ENCODE peak calls at places on chromosomes 12 and 14, in six cellular contexts. W is neural progenitor cell, J is lung, U is osteocyte, B is ovary, T is B cell. P is an unnamed sample.

GRCh38 chr12:2853626-2854025 is 3.2 kb downstream of the TEX52 start:
- DNase-seq in W (peak), J (peak), U (peak), B (peak), T (peak), P (peak)

GRCh38 chr14:103091041-103091882 is 3.3 kb upstream of the EXOC3L4 start:
- DNase-seq in W (peak), J (peak), U (no peak), B (peak), T (peak), P (no peak)

GRCh38 chr12:130796985-130797686 is 41.9 kb downstream of the STX2 start:
- DNase-seq in W (no peak), J (no peak), U (no peak), B (no peak), T (no peak), P (no peak)

GRCh38 chr14:81478446-81478845 is 55.2 kb downstream of the SEL1L start:
- DNase-seq in W (no peak), J (no peak), U (no peak), B (no peak), T (no peak), P (no peak)

GRCh38 chr12:1117970-1118563 is 127.0 kb downstream of the ERC1 start:
- DNase-seq in W (peak), J (peak), U (no peak), B (peak), T (peak), P (peak)

GRCh38 chr12:26987634-26988424 is 26.4 kb downstream of the TM7SF3 start:
- DNase-seq in W (no peak), J (no peak), U (no peak), B (no peak), T (no peak), P (no peak)

GRCh38 chr12:60830381-60830780 is 1234.6 kb downstream of the SLC16A7 start:
- DNase-seq in W (no peak), J (no peak), U (no peak), B (no peak), T (no peak), P (no peak)

GRCh38 chr14:100042328-100042727 is 22.9 kb upstream of the EVL start:
- DNase-seq in W (no peak), J (no peak), U (no peak), B (no peak), T (no peak), P (no peak)

GRCh38 chr14:90275820-90276219 is 19.5 kb downstream of the PSMC1 start:
- DNase-seq in W (no peak), J (no peak), U (no peak), B (no peak), T (no peak), P (no peak)

GRCh38 chr12:6354539-6355393 is 12.9 kb upstream of the TNFRSF1A start:
- DNase-seq in W (no peak), J (no peak), U (no peak), B (no peak), T (no peak), P (no peak)

GRCh38 chr14:34081126-34081575 is 130.3 kb upstream of the EGLN3 start:
- DNase-seq in W (no peak), J (no peak), U (no peak), B (no peak), T (no peak), P (no peak)

GRCh38 chr14:19930617-19931016 is at the start of gene OR4K1:
- DNase-seq in W (no peak), J (no peak), U (no peak), B (no peak), T (no peak), P (no peak)

GRCh38 chr14:93729993-93730392 is 58.3 kb downstream of the PRIMA1 start:
- DNase-seq in W (no peak), J (no peak), U (no peak), B (no peak), T (no peak), P (no peak)

GRCh38 chr12:26017484-26018211 is 59.2 kb downstream of the RASSF8 start:
- DNase-seq in W (peak), J (no peak), U (no peak), B (no peak), T (no peak), P (peak)

GRCh38 chr14:26394114-26394855 is 203.5 kb downstream of the NOVA1 start:
- DNase-seq in W (peak), J (no peak), U (no peak), B (no peak), T (no peak), P (no peak)

GRCh38 chr14:91872517-91873470 is 5.5 kb upstream of the TC2N start:
- DNase-seq in W (no peak), J (peak), U (no peak), B (peak), T (peak), P (no peak)

GRCh38 chr14:50718949-50719348 is 50.8 kb upstream of the SAV1 start:
- DNase-seq in W (no peak), J (no peak), U (no peak), B (no peak), T (no peak), P (no peak)

GRCh38 chr14:28936601-28937000 is 170.0 kb downstream of the FOXG1 start:
- DNase-seq in W (no peak), J (no peak), U (no peak), B (no peak), T (no peak), P (no peak)

GRCh38 chr14:27015046-27015445 is 417.2 kb upstream of the NOVA1 start:
- DNase-seq in W (no peak), J (no peak), U (no peak), B (no peak), T (no peak), P (no peak)

GRCh38 chr14:65423986-65424385 is 11.5 kb downstream of the FUT8 start:
- DNase-seq in W (no peak), J (no peak), U (no peak), B (no peak), T (no peak), P (no peak)

GRCh38 chr12:95213119-95213518 is 4.1 kb downstream of the FGD6 start:
- DNase-seq in W (no peak), J (no peak), U (no peak), B (no peak), T (no peak), P (no peak)

GRCh38 chr14:46051801-46052200 is 599.8 kb downstream of the RPL10L start:
- DNase-seq in W (no peak), J (no peak), U (no peak), B (no peak), T (no peak), P (no peak)

GRCh38 chr14:104458845-104459244 is 120.7 kb upstream of the C14orf180 start:
- DNase-seq in W (no peak), J (peak), U (peak), B (no peak), T (no peak), P (no peak)

GRCh38 chr12:103391103-103391502 is 104.7 kb downstream of the C12orf42 start:
- DNase-seq in W (no peak), J (no peak), U (no peak), B (no peak), T (no peak), P (no peak)

GRCh38 chr14:62614117-62614516 is 431.1 kb downstream of the KCNH5 start:
- DNase-seq in W (peak), J (no peak), U (no peak), B (no peak), T (no peak), P (no peak)

GRCh38 chr14:90140298-90140955 is 78.6 kb downstream of the KCNK13 start:
- DNase-seq in W (no peak), J (no peak), U (no peak), B (no peak), T (no peak), P (no peak)

GRCh38 chr12:48157889-48158370 is 615 bp upstream of the ASB8 start:
- DNase-seq in W (no peak), J (no peak), U (no peak), B (no peak), T (no peak), P (no peak)

GRCh38 chr12:114762490-114763110 is 78.6 kb upstream of the TBX3 start:
- DNase-seq in W (no peak), J (no peak), U (no peak), B (no peak), T (no peak), P (no peak)

GRCh38 chr12:2244013-2244861 is 191.4 kb downstream of the CACNA1C start:
- DNase-seq in W (peak), J (no peak), U (no peak), B (no peak), T (no peak), P (no peak)

GRCh38 chr12:88578821-88579518 is 1.3 kb downstream of the KITLG start:
- DNase-seq in W (peak), J (peak), U (no peak), B (no peak), T (no peak), P (peak)

GRCh38 chr12:132314516-132315233 is 14.7 kb downstream of the GALNT9 start:
- DNase-seq in W (no peak), J (no peak), U (no peak), B (no peak), T (no peak), P (no peak)

GRCh38 chr12:54560374-54560858 is 11.0 kb downstream of the PDE1B start:
- DNase-seq in W (peak), J (peak), U (no peak), B (peak), T (peak), P (peak)

GRCh38 chr14:81211844-81212243 is 8.9 kb downstream of the GTF2A1 start:
- DNase-seq in W (peak), J (no peak), U (no peak), B (no peak), T (no peak), P (no peak)

GRCh38 chr14:20413785-20414117 is 450 bp upstream of the TEP1 start:
- DNase-seq in W (peak), J (no peak), U (no peak), B (no peak), T (no peak), P (no peak)

GRCh38 chr12:103827800-103828440 is 13.1 kb downstream of the NT5DC3 start:
- DNase-seq in W (no peak), J (no peak), U (no peak), B (no peak), T (no peak), P (no peak)

GRCh38 chr14:99134333-99135046 is 137.5 kb downstream of the BCL11B start:
- DNase-seq in W (no peak), J (peak), U (peak), B (no peak), T (no peak), P (no peak)

GRCh38 chr12:67621926-67622325 is 26.6 kb upstream of the DYRK2 start:
- DNase-seq in W (no peak), J (no peak), U (no peak), B (no peak), T (no peak), P (no peak)

GRCh38 chr12:95634622-95635621 is 83.6 kb upstream of the USP44 start:
- DNase-seq in W (no peak), J (no peak), U (no peak), B (no peak), T (no peak), P (no peak)

GRCh38 chr12:78600541-78600940 is 264.0 kb upstream of the SYT1 start:
- DNase-seq in W (no peak), J (no peak), U (no peak), B (no peak), T (no peak), P (no peak)

GRCh38 chr12:32949815-32950214 is 53.2 kb upstream of the PKP2 start:
- DNase-seq in W (peak), J (no peak), U (no peak), B (no peak), T (no peak), P (no peak)

GRCh38 chr12:32946504-32947131 is 50.0 kb upstream of the PKP2 start:
- DNase-seq in W (no peak), J (no peak), U (no peak), B (no peak), T (no peak), P (no peak)

GRCh38 chr12:32944195-32944594 is 47.6 kb upstream of the PKP2 start:
- DNase-seq in W (no peak), J (no peak), U (no peak), B (no peak), T (no peak), P (no peak)

DNA sequence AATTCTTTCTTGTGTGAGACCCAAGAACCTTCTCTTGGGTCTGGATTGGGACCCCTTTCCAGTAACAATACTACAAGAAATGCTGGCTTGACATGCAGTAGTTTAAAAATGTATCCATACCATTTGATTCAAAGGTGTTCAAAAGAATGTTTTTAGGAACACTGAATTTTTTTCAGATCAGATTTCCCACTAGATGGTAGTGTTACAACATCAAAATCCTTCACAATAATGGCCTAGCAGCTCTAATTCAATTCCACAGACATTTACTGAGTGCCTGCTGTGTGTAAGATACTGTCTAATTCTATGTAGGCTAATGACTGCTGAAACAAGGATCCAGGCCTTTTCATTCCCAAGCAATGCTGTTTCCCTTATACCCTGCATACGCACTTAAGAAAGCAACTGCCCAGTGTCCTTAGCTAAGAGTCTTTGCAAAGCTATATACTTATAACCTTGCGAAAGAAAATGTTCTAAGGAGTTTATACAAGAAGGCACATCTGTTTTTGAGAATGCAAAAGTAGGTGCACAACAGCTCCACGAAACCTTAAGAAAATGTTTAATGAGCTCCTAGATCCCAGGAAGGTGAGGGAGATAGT is 50.7 kb upstream of the PKP2 start:
- DNase-seq in W (peak), J (no peak), U (no peak), B (no peak), T (no peak), P (no peak)
- TF ChIP-seq CTCF in W (peak), J (no peak), U (peak), B (no peak), T (no peak), P (no peak)

DNA sequence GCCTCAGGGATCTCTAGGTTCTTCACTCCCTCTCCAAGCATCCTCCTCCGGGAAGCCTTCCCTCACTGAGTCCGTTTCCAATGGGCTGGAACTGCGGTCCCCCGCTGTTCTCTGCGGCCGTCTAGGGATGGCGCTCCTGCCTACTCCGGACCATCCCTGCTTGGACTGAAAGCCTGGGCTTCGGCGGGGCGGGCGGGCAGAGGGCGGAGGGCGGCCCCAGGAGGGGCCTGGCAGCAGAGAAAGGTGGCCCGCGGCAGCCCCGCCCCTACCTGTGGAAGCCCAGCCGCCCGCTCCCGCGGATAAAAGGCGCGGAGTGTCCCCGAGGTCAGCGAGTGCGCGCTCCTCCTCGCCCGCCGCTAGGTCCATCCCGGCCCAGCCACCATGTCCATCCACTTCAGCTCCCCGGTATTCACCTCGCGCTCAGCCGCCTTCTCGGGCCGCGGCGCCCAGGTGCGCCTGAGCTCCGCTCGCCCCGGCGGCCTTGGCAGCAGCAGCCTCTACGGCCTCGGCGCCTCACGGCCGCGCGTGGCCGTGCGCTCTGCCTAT is at the start of gene KRT7:
- DNase-seq in W (peak), J (peak), U (no peak), B (no peak), T (peak), P (no peak)
- TF ChIP-seq CTCF in W (no peak), J (no peak), U (peak), B (no peak), T (no peak), P (no peak)

GRCh38 chr14:32382704-32383103 is 53.6 kb downstream of the AKAP6 start:
- DNase-seq in W (peak), J (no peak), U (no peak), B (no peak), T (no peak), P (peak)
- TF ChIP-seq CTCF in W (peak), J (no peak), U (peak), B (no peak), T (no peak), P (no peak)

GRCh38 chr14:75880512-75880911 is 101.3 kb downstream of the TGFB3 start:
- DNase-seq in W (peak), J (no peak), U (no peak), B (no peak), T (no peak), P (no peak)
- TF ChIP-seq CTCF in W (peak), J (no peak), U (no peak), B (no peak), T (no peak), P (no peak)

DNA sequence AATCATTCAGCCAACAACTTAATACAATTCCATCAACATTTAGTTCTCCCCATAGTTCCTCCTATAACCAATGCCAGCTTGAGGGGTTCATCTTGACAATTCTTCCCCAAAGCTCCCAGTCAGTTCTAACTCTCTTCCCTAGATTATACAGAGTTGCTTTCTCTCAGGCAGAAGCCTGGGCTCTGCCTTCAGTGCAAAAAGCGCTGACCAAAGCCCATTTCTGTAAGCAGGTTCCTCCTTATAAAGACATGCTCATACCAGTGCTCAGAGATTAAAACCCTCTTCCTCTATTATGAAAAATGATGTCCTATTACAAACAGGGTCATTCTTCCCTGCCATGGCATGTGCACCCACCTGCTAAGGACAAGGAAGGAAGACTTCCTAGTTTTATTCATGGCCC is 16.2 kb downstream of the SPIC start:
- DNase-seq in W (no peak), J (no peak), U (no peak), B (no peak), T (no peak), P (no peak)
- TF ChIP-seq CTCF in W (no peak), J (no peak), U (no peak), B (no peak), T (no peak), P (no peak)

GRCh38 chr12:121892673-121893561 is 4.3 kb downstream of the PSMD9 start:
- DNase-seq in W (no peak), J (no peak), U (no peak), B (no peak), T (no peak), P (no peak)

GRCh38 chr12:121893901-121894540 is 5.4 kb downstream of the PSMD9 start:
- DNase-seq in W (no peak), J (no peak), U (no peak), B (no peak), T (no peak), P (no peak)

GRCh38 chr12:121889267-121889624 is 656 bp downstream of the PSMD9 start:
- DNase-seq in W (no peak), J (no peak), U (no peak), B (no peak), T (no peak), P (no peak)

GRCh38 chr12:121888083-121888477 is 510 bp upstream of the PSMD9 start:
- DNase-seq in W (no peak), J (no peak), U (no peak), B (no peak), T (no peak), P (no peak)

DNA sequence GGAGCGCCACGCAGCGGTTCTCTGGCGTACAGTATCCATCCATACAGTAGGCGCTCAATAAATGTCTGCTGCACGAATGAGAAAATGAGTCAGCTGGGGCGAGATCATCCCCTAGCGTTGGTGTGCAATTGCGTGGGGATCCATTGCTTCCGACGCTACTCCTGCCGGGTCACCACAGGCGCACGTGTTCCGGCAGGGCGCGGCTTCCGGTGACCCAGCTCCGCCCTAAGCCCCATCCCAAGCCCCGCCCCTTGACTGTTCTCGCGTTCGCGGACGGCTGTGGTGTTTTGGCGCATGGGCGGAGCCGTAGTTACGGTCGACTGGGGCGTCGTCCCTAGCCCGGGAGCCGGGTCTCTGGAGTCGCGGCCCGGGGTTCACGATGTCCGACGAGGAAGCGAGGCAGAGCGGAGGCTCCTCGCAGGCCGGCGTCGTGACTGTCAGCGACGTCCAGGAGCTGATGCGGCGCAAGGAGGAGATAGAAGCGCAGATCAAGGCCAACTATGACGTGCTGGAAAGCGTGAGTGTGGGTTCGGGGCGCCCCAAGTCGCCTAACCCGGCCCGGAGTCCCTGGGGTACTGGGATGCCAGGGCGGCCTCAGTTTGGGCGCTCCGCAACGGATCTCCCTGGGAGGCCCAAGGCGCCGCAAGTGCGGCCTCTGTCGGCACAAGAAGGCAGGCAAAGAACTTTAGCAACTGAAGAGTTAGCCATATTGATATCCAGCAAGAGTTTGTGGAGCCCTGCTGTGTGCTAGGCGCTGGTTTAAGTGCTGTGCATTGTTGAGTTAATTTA is at the start of gene PSMD9:
- DNase-seq in W (peak), J (peak), U (peak), B (peak), T (peak), P (peak)
- TF ChIP-seq CTCF in W (peak), J (peak), U (peak), B (peak), T (peak), P (no peak)